ENCODE peak calls at places on chromosomes 3 and 15, in five cellular contexts. M is Karpas-422, L is heart right ventricle, C is AG09309, T is aorta. X is an unnamed sample.
A peak's percentile ranks its signal among the peaks of the same experiment; 100 is the strongest.

GRCh38 chr3:117885046-117885445 is 1149.6 kb downstream of the IGSF11 start:
- DNase-seq in L (no peak), T (no peak), M (peak; percentile 51), C (no peak), X (peak; percentile 20)

GRCh38 chr3:188008582-188009213 is 145.3 kb upstream of the LPP start:
- DNase-seq in L (no peak), T (no peak), M (no peak), C (no peak), X (no peak)

GRCh38 chr15:41043276-41043675 is 72.8 kb downstream of the INO80 start:
- DNase-seq in M (no peak), T (no peak), C (peak; percentile 62), L (no peak), X (no peak)

GRCh38 chr3:195811756-195812155 is at the start of gene MUC4:
- DNase-seq in L (no peak), C (no peak), M (no peak), T (peak; percentile 26), X (no peak)

GRCh38 chr15:40595773-40596172 is 1.7 kb downstream of the KNL1 start:
- DNase-seq in M (no peak), T (no peak), L (no peak), C (no peak), X (no peak)

GRCh38 chr3:52393959-52394670 is 50.8 kb downstream of the SEMA3G start:
- DNase-seq in C (no peak), M (no peak), T (peak; percentile 33), L (no peak), X (no peak)

GRCh38 chr3:174126990-174127758 is 729.6 kb downstream of the NLGN1 start:
- DNase-seq in C (no peak), L (no peak), M (no peak), T (no peak), X (no peak)

GRCh38 chr3:103976931-103977339 is 1389.8 kb upstream of the ALCAM start:
- DNase-seq in T (no peak), L (no peak), C (no peak), M (no peak), X (no peak)

GRCh38 chr3:13767896-13768295 is 112.0 kb downstream of the WNT7A start:
- DNase-seq in L (no peak), C (no peak), M (no peak), T (no peak), X (peak; percentile 56)

GRCh38 chr3:27907148-27907547 is 185.0 kb upstream of the EOMES start:
- DNase-seq in C (no peak), T (no peak), M (no peak), L (no peak), X (no peak)

GRCh38 chr15:45703670-45704328 is 69.0 kb downstream of the SQOR start:
- DNase-seq in T (no peak), C (no peak), M (peak; percentile 29), L (no peak), X (no peak)
- H3K4me3 ChIP-seq in T (peak overlapping the region; percentile 89), C (no peak overlapping the region), M (no peak overlapping the region), L (peak overlapping the region; percentile 67), X (no peak overlapping the region)

GRCh38 chr3:101941253-101942039 is 92.1 kb downstream of the NFKBIZ start:
- DNase-seq in M (no peak), T (no peak), C (no peak), L (no peak), X (no peak)
- H3K4me3 ChIP-seq in M (no peak overlapping the region), T (no peak overlapping the region), C (no peak overlapping the region), L (no peak overlapping the region), X (no peak overlapping the region)

GRCh38 chr15:26867199-26868007 is 541 bp downstream of the GABRA5 start:
- DNase-seq in M (no peak), C (no peak), T (no peak), L (no peak), X (no peak)
- H3K4me3 ChIP-seq in M (no peak overlapping the region), C (no peak overlapping the region), T (no peak overlapping the region), L (peak overlapping the region; percentile 37), X (no peak overlapping the region)

GRCh38 chr3:11508346-11509174 is 135.2 kb downstream of the VGLL4 start:
- DNase-seq in M (no peak), L (no peak), C (no peak), T (no peak), X (no peak)

GRCh38 chr3:11510001-11510760 is 133.5 kb downstream of the VGLL4 start:
- DNase-seq in L (no peak), M (no peak), T (no peak), C (no peak), X (no peak)

GRCh38 chr3:11507719-11508118 is 136.0 kb downstream of the VGLL4 start:
- DNase-seq in L (no peak), C (no peak), T (no peak), M (no peak), X (peak; percentile 25)

GRCh38 chr3:11513817-11514135 is 129.9 kb downstream of the VGLL4 start:
- DNase-seq in L (no peak), T (no peak), M (no peak), C (no peak), X (no peak)

GRCh38 chr3:11509175-11510000 is 134.3 kb downstream of the VGLL4 start:
- DNase-seq in T (peak; percentile 87), C (peak; percentile 81), L (peak; percentile 71), M (no peak), X (no peak)
- H3K4me3 ChIP-seq in T (peak overlapping the region; percentile 13), C (no peak overlapping the region), L (no peak overlapping the region), M (no peak overlapping the region), X (no peak overlapping the region)

GRCh38 chr3:37162501-37163245 is 11.7 kb downstream of the LRRFIP2 start:
- DNase-seq in C (no peak), L (no peak), T (no peak), M (no peak), X (no peak)

GRCh38 chr3:37161351-37161750 is 13.0 kb downstream of the LRRFIP2 start:
- DNase-seq in C (no peak), M (no peak), L (no peak), T (no peak), X (no peak)

GRCh38 chr3:37168896-37169295 is 5.5 kb downstream of the LRRFIP2 start:
- DNase-seq in C (no peak), L (no peak), M (no peak), T (no peak), X (no peak)

DNA sequence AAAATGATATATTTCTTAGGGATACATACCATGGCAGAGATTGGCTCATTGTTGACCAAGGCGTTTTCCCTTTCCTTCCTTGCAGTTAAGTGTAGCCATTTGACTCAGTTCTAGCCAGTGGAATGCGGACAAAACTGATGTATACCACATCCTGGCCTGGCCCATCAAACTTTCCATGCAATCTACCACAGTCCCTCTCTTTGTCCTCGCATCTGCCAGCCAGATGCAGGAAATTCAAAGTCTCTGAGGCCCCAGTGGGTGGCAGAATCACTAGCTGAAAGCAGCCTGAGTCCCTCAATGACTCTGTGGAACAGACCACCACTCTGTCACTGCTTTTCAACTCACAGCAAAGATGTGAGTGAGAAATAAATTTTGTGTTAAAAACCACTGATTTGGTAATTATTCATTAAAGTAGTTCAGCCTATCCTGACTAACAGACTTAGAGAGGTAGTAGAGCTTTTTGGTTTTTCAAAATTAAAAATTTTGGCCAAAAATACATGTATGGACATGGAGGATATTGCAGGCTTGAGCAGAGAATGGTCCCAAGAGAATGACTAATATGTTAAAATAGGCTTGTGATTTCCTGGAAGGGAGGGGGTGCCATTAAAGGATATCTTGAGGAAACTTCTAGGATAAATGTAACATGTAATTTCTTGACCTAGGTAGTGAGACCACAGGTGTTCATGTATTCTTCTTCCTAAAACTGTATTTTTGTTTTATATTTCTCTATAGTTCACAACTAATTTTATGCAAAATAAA is 10.9 kb downstream of the LRRFIP2 start:
- DNase-seq in C (peak; percentile 77), M (no peak), L (no peak), T (no peak), X (no peak)
- H3K4me3 ChIP-seq in C (no peak overlapping the region), M (no peak overlapping the region), L (no peak overlapping the region), T (no peak overlapping the region), X (no peak overlapping the region)

GRCh38 chr3:26622634-26623408 is at the start of gene LRRC3B:
- DNase-seq in T (no peak), C (no peak), M (no peak), L (no peak), X (no peak)

GRCh38 chr3:26623409-26624208 is 1.0 kb downstream of the LRRC3B start:
- DNase-seq in C (no peak), M (no peak), T (no peak), L (no peak), X (no peak)

GRCh38 chr3:26621176-26621575 is 1.4 kb upstream of the LRRC3B start:
- DNase-seq in L (no peak), M (no peak), T (no peak), C (no peak), X (no peak)

GRCh38 chr3:26624209-26624775 is 1.7 kb downstream of the LRRC3B start:
- DNase-seq in T (no peak), L (no peak), M (no peak), C (no peak), X (no peak)

GRCh38 chr3:26621891-26622633 is 510 bp upstream of the LRRC3B start:
- DNase-seq in C (no peak), M (no peak), T (no peak), L (no peak), X (no peak)
- H3K4me3 ChIP-seq in C (no peak overlapping the region), M (no peak overlapping the region), T (no peak overlapping the region), L (peak overlapping the region; percentile 64), X (no peak overlapping the region)

X was measured in NB4.